ENCODE peak calls at places on chromosomes 1 and 21, in four cellular contexts. One of them, this sample, is unnamed.

GRCh38 chr1:218634212-218634611 is 289.1 kb downstream of the TGFB2 start:
- DNase-seq in heart right ventricle: no peak
- DNase-seq in psoas muscle: no peak
- DNase-seq in OCI-LY7: no peak
- DNase-seq in this sample: no peak

GRCh38 chr1:53398585-53399365 is 60.4 kb upstream of the DMRTB1 start:
- DNase-seq in psoas muscle: no peak
- DNase-seq in OCI-LY7: no peak
- DNase-seq in heart right ventricle: no peak
- DNase-seq in this sample: no peak

GRCh38 chr21:25464275-25464674 is 143.0 kb downstream of the MRPL39 start:
- DNase-seq in heart right ventricle: no peak
- DNase-seq in psoas muscle: no peak
- DNase-seq in OCI-LY7: no peak
- DNase-seq in this sample: no peak

GRCh38 chr1:83060216-83060615 is 938.7 kb downstream of the TTLL7 start:
- DNase-seq in heart right ventricle: no peak
- DNase-seq in OCI-LY7: no peak
- DNase-seq in psoas muscle: no peak
- DNase-seq in this sample: no peak

GRCh38 chr21:29155118-29155932 is 24.9 kb downstream of the MAP3K7CL start:
- DNase-seq in heart right ventricle: peak
- DNase-seq in psoas muscle: peak
- DNase-seq in OCI-LY7: no peak
- DNase-seq in this sample: peak

GRCh38 chr1:43225168-43225567 is 44.6 kb upstream of the TMEM125 start:
- DNase-seq in psoas muscle: no peak
- DNase-seq in OCI-LY7: peak
- DNase-seq in heart right ventricle: no peak
- DNase-seq in this sample: no peak

GRCh38 chr21:14319805-14320204 is 63.1 kb downstream of the HSPA13 start:
- DNase-seq in heart right ventricle: no peak
- DNase-seq in OCI-LY7: no peak
- DNase-seq in psoas muscle: no peak
- DNase-seq in this sample: no peak

GRCh38 chr1:46948629-46949282 is 7.5 kb upstream of the CYP4A11 start:
- DNase-seq in OCI-LY7: no peak
- DNase-seq in psoas muscle: no peak
- DNase-seq in heart right ventricle: no peak
- DNase-seq in this sample: peak

GRCh38 chr1:28971980-28972771 is 57.8 kb downstream of the EPB41 start:
- DNase-seq in heart right ventricle: no peak
- DNase-seq in OCI-LY7: no peak
- DNase-seq in psoas muscle: no peak
- DNase-seq in this sample: no peak

GRCh38 chr1:8155528-8156186 is 129.5 kb upstream of the ERRFI1 start:
- DNase-seq in OCI-LY7: no peak
- DNase-seq in heart right ventricle: no peak
- DNase-seq in psoas muscle: no peak
- DNase-seq in this sample: no peak

GRCh38 chr1:230745071-230745470 is 2.1 kb upstream of the CAPN9 start:
- DNase-seq in heart right ventricle: no peak
- DNase-seq in psoas muscle: no peak
- DNase-seq in OCI-LY7: no peak
- DNase-seq in this sample: no peak

GRCh38 chr1:25030674-25031589 is 100.9 kb upstream of the RUNX3 start:
- DNase-seq in OCI-LY7: no peak
- DNase-seq in psoas muscle: no peak
- DNase-seq in heart right ventricle: no peak
- DNase-seq in this sample: peak

GRCh38 chr1:121558514-121558913 is 373.7 kb downstream of the SRGAP2C start:
- DNase-seq in heart right ventricle: peak
- DNase-seq in psoas muscle: no peak
- DNase-seq in OCI-LY7: no peak
- DNase-seq in this sample: no peak

GRCh38 chr1:163365186-163365585 is 43.4 kb downstream of the NUF2 start:
- DNase-seq in heart right ventricle: no peak
- DNase-seq in OCI-LY7: no peak
- DNase-seq in psoas muscle: no peak
- DNase-seq in this sample: no peak

GRCh38 chr1:246450485-246451251 is 56.4 kb downstream of the SMYD3 start:
- DNase-seq in OCI-LY7: peak
- DNase-seq in heart right ventricle: no peak
- DNase-seq in psoas muscle: no peak
- DNase-seq in this sample: no peak

GRCh38 chr1:208031932-208032320 is 121.0 kb upstream of the CD34 start:
- DNase-seq in OCI-LY7: no peak
- DNase-seq in psoas muscle: no peak
- DNase-seq in heart right ventricle: no peak
- DNase-seq in this sample: no peak

GRCh38 chr21:34630536-34631143 is 15.7 kb upstream of the RCAN1 start:
- DNase-seq in psoas muscle: no peak
- DNase-seq in OCI-LY7: peak
- DNase-seq in heart right ventricle: peak
- DNase-seq in this sample: no peak

GRCh38 chr1:10835423-10836421 is 39.3 kb upstream of the CASZ1 start:
- DNase-seq in psoas muscle: peak
- DNase-seq in heart right ventricle: peak
- DNase-seq in OCI-LY7: no peak
- DNase-seq in this sample: peak

GRCh38 chr1:151144474-151145157 is 1.8 kb downstream of the SEMA6C start:
- DNase-seq in heart right ventricle: no peak
- DNase-seq in psoas muscle: no peak
- DNase-seq in OCI-LY7: no peak
- DNase-seq in this sample: peak

GRCh38 chr1:183318433-183318832 is 99.7 kb downstream of the NMNAT2 start:
- DNase-seq in OCI-LY7: no peak
- DNase-seq in heart right ventricle: peak
- DNase-seq in psoas muscle: peak
- DNase-seq in this sample: peak

GRCh38 chr1:95686217-95686616 is 452.2 kb downstream of the RWDD3 start:
- DNase-seq in heart right ventricle: no peak
- DNase-seq in psoas muscle: no peak
- DNase-seq in OCI-LY7: no peak
- DNase-seq in this sample: no peak

GRCh38 chr1:156230102-156230501 is 11.9 kb upstream of the BGLAP start:
- DNase-seq in OCI-LY7: no peak
- DNase-seq in heart right ventricle: no peak
- DNase-seq in psoas muscle: peak
- DNase-seq in this sample: no peak

GRCh38 chr1:225694151-225694603 is 41.3 kb upstream of the ENAH start:
- DNase-seq in OCI-LY7: no peak
- DNase-seq in heart right ventricle: peak
- DNase-seq in psoas muscle: no peak
- DNase-seq in this sample: no peak

GRCh38 chr1:113677250-113678158 is 81.8 kb downstream of the PHTF1 start:
- DNase-seq in OCI-LY7: peak
- DNase-seq in heart right ventricle: peak
- DNase-seq in psoas muscle: peak
- DNase-seq in this sample: no peak

GRCh38 chr1:156439771-156440183 is 60.8 kb downstream of the MEF2D start:
- DNase-seq in OCI-LY7: no peak
- DNase-seq in psoas muscle: no peak
- DNase-seq in heart right ventricle: no peak
- DNase-seq in this sample: no peak

DNA sequence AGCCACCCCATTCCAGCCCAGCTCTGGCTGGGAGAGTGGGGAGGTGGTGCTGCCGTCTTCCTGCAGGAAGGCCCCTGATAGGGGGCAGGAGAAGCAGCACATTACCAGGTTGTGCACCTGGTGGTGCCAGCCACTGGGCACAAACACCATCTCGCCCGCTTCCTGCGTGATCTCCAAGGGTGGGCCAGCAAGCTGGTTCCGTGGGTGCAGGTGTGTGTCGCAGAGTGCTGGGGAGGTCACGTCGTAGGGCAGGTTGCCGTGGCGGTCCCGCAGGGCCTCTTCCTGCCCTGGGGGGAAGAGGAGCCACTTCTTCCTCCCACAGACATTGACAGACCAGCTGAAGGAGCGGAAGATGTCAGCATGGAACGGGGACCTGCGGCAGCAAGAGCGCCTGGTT is 1.8 kb downstream of the JMJD4 start:
- DNase-seq in psoas muscle: peak
- DNase-seq in heart right ventricle: no peak
- DNase-seq in OCI-LY7: no peak
- DNase-seq in this sample: no peak
- H3K4me3 ChIP-seq in psoas muscle: no peak
- H3K4me3 ChIP-seq in heart right ventricle: no peak
- H3K4me3 ChIP-seq in OCI-LY7: no peak
- H3K4me3 ChIP-seq in this sample: no peak

GRCh38 chr1:21520899-21521716 is 11.9 kb downstream of the ALPL start:
- DNase-seq in psoas muscle: no peak
- DNase-seq in heart right ventricle: no peak
- DNase-seq in OCI-LY7: no peak
- DNase-seq in this sample: no peak
- H3K27ac ChIP-seq in psoas muscle: no peak
- H3K27ac ChIP-seq in heart right ventricle: no peak
- H3K27ac ChIP-seq in OCI-LY7: no peak
- H3K27ac ChIP-seq in this sample: no peak

DNA sequence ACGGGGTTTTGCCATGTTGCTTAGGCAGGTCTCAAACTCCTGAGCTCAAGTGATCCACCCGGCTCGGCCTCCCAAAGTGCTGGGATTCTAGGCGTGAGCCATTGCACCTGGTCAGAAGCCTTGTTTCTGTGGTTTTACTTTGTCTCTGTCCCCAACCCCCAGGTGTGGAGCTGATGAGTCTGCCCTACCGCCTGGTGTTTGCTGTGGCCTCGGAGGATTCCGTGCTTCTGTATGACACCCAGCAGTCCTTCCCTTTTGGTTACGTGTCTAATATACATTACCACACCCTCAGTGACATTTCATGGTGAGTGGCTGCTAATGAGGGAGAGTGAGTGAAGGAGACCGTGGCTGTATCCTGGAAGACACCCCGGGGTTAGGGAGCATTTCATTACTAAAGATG is 26.1 kb downstream of the CHAF1B start:
- DNase-seq in psoas muscle: peak
- DNase-seq in heart right ventricle: no peak
- DNase-seq in OCI-LY7: no peak
- DNase-seq in this sample: no peak
- H3K4me3 ChIP-seq in psoas muscle: no peak
- H3K4me3 ChIP-seq in heart right ventricle: no peak
- H3K4me3 ChIP-seq in OCI-LY7: no peak
- H3K4me3 ChIP-seq in this sample: no peak

GRCh38 chr1:147568551-147568950 is 27.2 kb downstream of the BCL9 start:
- DNase-seq in heart right ventricle: no peak
- DNase-seq in psoas muscle: no peak
- DNase-seq in OCI-LY7: no peak
- DNase-seq in this sample: no peak
- H3K27ac ChIP-seq in heart right ventricle: no peak
- H3K27ac ChIP-seq in psoas muscle: no peak
- H3K27ac ChIP-seq in OCI-LY7: no peak
- H3K27ac ChIP-seq in this sample: no peak

GRCh38 chr1:6342031-6342430 is 51.5 kb downstream of the ACOT7 start:
- DNase-seq in psoas muscle: no peak
- DNase-seq in OCI-LY7: no peak
- DNase-seq in heart right ventricle: no peak
- DNase-seq in this sample: no peak

GRCh38 chr1:6336946-6337622 is 56.5 kb downstream of the ACOT7 start:
- DNase-seq in OCI-LY7: no peak
- DNase-seq in heart right ventricle: no peak
- DNase-seq in psoas muscle: no peak
- DNase-seq in this sample: no peak

GRCh38 chr1:6343506-6344405 is 49.8 kb downstream of the ACOT7 start:
- DNase-seq in heart right ventricle: peak
- DNase-seq in OCI-LY7: peak
- DNase-seq in psoas muscle: peak
- DNase-seq in this sample: peak

GRCh38 chr1:6334261-6334993 is 59.1 kb downstream of the ACOT7 start:
- DNase-seq in heart right ventricle: no peak
- DNase-seq in psoas muscle: no peak
- DNase-seq in OCI-LY7: no peak
- DNase-seq in this sample: peak

DNA sequence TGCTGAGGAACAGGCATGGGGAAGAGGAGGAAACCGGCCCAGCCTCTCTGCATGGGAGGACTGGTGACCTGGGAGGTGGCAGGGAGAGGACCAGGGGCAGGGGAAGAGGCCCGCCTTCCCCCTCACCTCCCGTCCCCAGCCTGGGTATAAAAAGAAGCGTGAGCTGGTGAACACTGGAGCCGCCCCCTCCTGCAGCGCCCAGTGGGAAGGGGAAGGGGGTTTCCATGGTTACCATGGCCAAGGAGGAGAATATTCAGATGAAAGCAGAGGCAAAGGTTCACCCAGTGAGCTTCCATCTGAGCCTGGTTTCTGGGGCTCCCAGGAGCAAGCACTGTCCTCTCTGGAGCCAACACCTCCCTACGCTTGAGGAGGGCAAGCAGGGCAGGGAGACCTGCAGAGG is 54.9 kb downstream of the ACOT7 start:
- DNase-seq in heart right ventricle: no peak
- DNase-seq in OCI-LY7: no peak
- DNase-seq in psoas muscle: no peak
- DNase-seq in this sample: no peak
- H3K4me3 ChIP-seq in heart right ventricle: no peak
- H3K4me3 ChIP-seq in OCI-LY7: no peak
- H3K4me3 ChIP-seq in psoas muscle: no peak
- H3K4me3 ChIP-seq in this sample: no peak

GRCh38 chr1:66175107-66175506 is 358.8 kb upstream of the SGIP1 start:
- DNase-seq in OCI-LY7: no peak
- DNase-seq in psoas muscle: no peak
- DNase-seq in heart right ventricle: no peak
- DNase-seq in this sample: no peak
- H3K27ac ChIP-seq in OCI-LY7: no peak
- H3K27ac ChIP-seq in psoas muscle: no peak
- H3K27ac ChIP-seq in heart right ventricle: no peak
- H3K27ac ChIP-seq in this sample: no peak

GRCh38 chr1:224116131-224116530 is 2.2 kb downstream of the FBXO28 start:
- DNase-seq in OCI-LY7: peak
- DNase-seq in heart right ventricle: no peak
- DNase-seq in psoas muscle: no peak
- DNase-seq in this sample: no peak

GRCh38 chr1:224114787-224115175 is 870 bp downstream of the FBXO28 start:
- DNase-seq in psoas muscle: no peak
- DNase-seq in heart right ventricle: no peak
- DNase-seq in OCI-LY7: no peak
- DNase-seq in this sample: no peak

GRCh38 chr1:224113005-224113404 is 906 bp upstream of the FBXO28 start:
- DNase-seq in psoas muscle: no peak
- DNase-seq in heart right ventricle: no peak
- DNase-seq in OCI-LY7: no peak
- DNase-seq in this sample: no peak

GRCh38 chr1:224113918-224114786 is at the start of gene FBXO28:
- DNase-seq in psoas muscle: peak
- DNase-seq in heart right ventricle: peak
- DNase-seq in OCI-LY7: peak
- DNase-seq in this sample: peak

GRCh38 chr1:224113545-224113917 is 380 bp upstream of the FBXO28 start:
- DNase-seq in OCI-LY7: no peak
- DNase-seq in heart right ventricle: no peak
- DNase-seq in psoas muscle: no peak
- DNase-seq in this sample: no peak
- H3K4me3 ChIP-seq in OCI-LY7: peak
- H3K4me3 ChIP-seq in heart right ventricle: peak
- H3K4me3 ChIP-seq in psoas muscle: peak
- H3K4me3 ChIP-seq in this sample: peak

This sample was measured in left lung.